ENCODE peak calls at places on chromosomes 7 and 10, in four cellular contexts. One of them, this sample, is unnamed.

GRCh38 chr10:73768881-73769280 is 13.0 kb upstream of the CHCHD1 start:
- DNase-seq in HT-29: no peak
- DNase-seq in EL: no peak
- DNase-seq in NCI-H1417 treated with DMSO at 0.1 percent for 48 hours: no peak
- DNase-seq in this sample: peak; percentile 64

GRCh38 chr10:3654496-3654895 is 130.5 kb downstream of the KLF6 start:
- DNase-seq in NCI-H1417 treated with DMSO at 0.1 percent for 48 hours: no peak
- DNase-seq in HT-29: no peak
- DNase-seq in EL: peak; percentile 53
- DNase-seq in this sample: no peak

GRCh38 chr7:155467846-155468821 is 10.2 kb downstream of the EN2 start:
- DNase-seq in HT-29: no peak
- DNase-seq in EL: no peak
- DNase-seq in NCI-H1417 treated with DMSO at 0.1 percent for 48 hours: no peak
- DNase-seq in this sample: peak; percentile 71

GRCh38 chr7:136067277-136067676 is 90.1 kb upstream of the MTPN start:
- DNase-seq in EL: no peak
- DNase-seq in NCI-H1417 treated with DMSO at 0.1 percent for 48 hours: no peak
- DNase-seq in HT-29: no peak
- DNase-seq in this sample: no peak

GRCh38 chr10:92382631-92383030 is 91.7 kb downstream of the MARCHF5 start:
- DNase-seq in HT-29: no peak
- DNase-seq in NCI-H1417 treated with DMSO at 0.1 percent for 48 hours: no peak
- DNase-seq in EL: no peak
- DNase-seq in this sample: no peak

GRCh38 chr10:12728569-12728968 is 272.9 kb downstream of the CCDC3 start:
- DNase-seq in EL: no peak
- DNase-seq in HT-29: no peak
- DNase-seq in NCI-H1417 treated with DMSO at 0.1 percent for 48 hours: no peak
- DNase-seq in this sample: no peak

GRCh38 chr7:81810448-81811155 is 40.8 kb upstream of the HGF start:
- DNase-seq in HT-29: no peak
- DNase-seq in EL: no peak
- DNase-seq in NCI-H1417 treated with DMSO at 0.1 percent for 48 hours: no peak
- DNase-seq in this sample: no peak

GRCh38 chr10:86707505-86707904 is 39.2 kb downstream of the LDB3 start:
- DNase-seq in NCI-H1417 treated with DMSO at 0.1 percent for 48 hours: no peak
- DNase-seq in EL: no peak
- DNase-seq in HT-29: no peak
- DNase-seq in this sample: no peak

GRCh38 chr7:12913002-12913401 is 225.6 kb downstream of the ARL4A start:
- DNase-seq in EL: no peak
- DNase-seq in HT-29: no peak
- DNase-seq in NCI-H1417 treated with DMSO at 0.1 percent for 48 hours: no peak
- DNase-seq in this sample: no peak

GRCh38 chr7:112359086-112359485 is 91.2 kb upstream of the IFRD1 start:
- DNase-seq in HT-29: no peak
- DNase-seq in EL: no peak
- DNase-seq in NCI-H1417 treated with DMSO at 0.1 percent for 48 hours: no peak
- DNase-seq in this sample: no peak

GRCh38 chr7:149707448-149707886 is 65.9 kb downstream of the ZNF467 start:
- DNase-seq in HT-29: no peak
- DNase-seq in EL: peak; percentile 41
- DNase-seq in NCI-H1417 treated with DMSO at 0.1 percent for 48 hours: no peak
- DNase-seq in this sample: no peak

GRCh38 chr7:30164567-30164966 is 29.8 kb downstream of the MTURN start:
- DNase-seq in HT-29: peak; percentile 75
- DNase-seq in NCI-H1417 treated with DMSO at 0.1 percent for 48 hours: peak; percentile 37
- DNase-seq in EL: peak; percentile 70
- DNase-seq in this sample: no peak

GRCh38 chr10:628386-629045 is 61.0 kb downstream of the DIP2C start:
- DNase-seq in HT-29: peak; percentile 80
- DNase-seq in EL: no peak
- DNase-seq in NCI-H1417 treated with DMSO at 0.1 percent for 48 hours: no peak
- DNase-seq in this sample: no peak

This sample was measured in B cell.